ENCODE peak calls at places on chromosomes 3 and 15, in eight cellular contexts. T is HL-60; Y is lung; M is naive thymus-derived CD4-positive, alpha-beta T cell; R is left ventricle myocardium inferior; F is PC-3; O is H1; B is cardiac muscle cell. S is an unnamed sample.

GRCh38 chr3:77411990-77412389 is 372.1 kb downstream of the ROBO2 start:
- DNase-seq in R (no peak), T (no peak), M (no peak), B (no peak), Y (no peak), O (no peak), F (peak), S (peak)

GRCh38 chr15:67070892-67071664 is 5.7 kb downstream of the SMAD3 start:
- DNase-seq in T (no peak), M (no peak), Y (no peak), R (no peak), F (no peak), B (no peak), O (no peak), S (no peak)

GRCh38 chr3:94423566-94423965 is 360.7 kb downstream of the NSUN3 start:
- DNase-seq in F (no peak), B (no peak), Y (no peak), T (no peak), M (no peak), R (no peak), O (no peak), S (no peak)

GRCh38 chr15:48470096-48470495 is 138.9 kb downstream of the DUT start:
- DNase-seq in Y (no peak), R (no peak), T (no peak), M (no peak), F (no peak), B (no peak), O (no peak), S (no peak)

GRCh38 chr15:48340111-48340510 is 8.9 kb downstream of the DUT start:
- DNase-seq in Y (no peak), M (no peak), T (no peak), F (no peak), O (no peak), R (no peak), B (no peak), S (no peak)

GRCh38 chr3:23835087-23835486 is 29.3 kb downstream of the UBE2E1 start:
- DNase-seq in Y (no peak), F (no peak), B (no peak), R (no peak), O (no peak), M (no peak), T (no peak), S (no peak)

GRCh38 chr3:177431525-177432255 is 234.4 kb upstream of the TBL1XR1 start:
- DNase-seq in Y (peak), M (no peak), F (no peak), R (no peak), O (no peak), B (peak), T (no peak), S (peak)

GRCh38 chr15:53580371-53580770 is 179.1 kb downstream of the WDR72 start:
- DNase-seq in T (no peak), R (no peak), Y (no peak), F (no peak), M (no peak), B (no peak), O (no peak), S (no peak)

GRCh38 chr15:82554351-82554750 is 14.1 kb upstream of the RPS17 start:
- DNase-seq in B (no peak), R (no peak), O (no peak), F (peak), Y (no peak), M (no peak), T (no peak), S (no peak)

GRCh38 chr3:186653079-186653710 is 12.6 kb upstream of the HRG start:
- DNase-seq in Y (no peak), R (no peak), B (no peak), F (no peak), O (no peak), T (no peak), M (no peak), S (peak)

GRCh38 chr3:151228291-151229125 is 25.5 kb upstream of the GPR171 start:
- DNase-seq in R (no peak), M (no peak), O (no peak), Y (no peak), B (no peak), F (peak), T (no peak), S (no peak)

GRCh38 chr15:93941687-93942086 is 289.7 kb upstream of the MCTP2 start:
- DNase-seq in O (no peak), Y (no peak), B (no peak), M (no peak), R (no peak), F (no peak), T (no peak), S (no peak)

GRCh38 chr3:54520060-54520459 is 397.7 kb downstream of the CACNA2D3 start:
- DNase-seq in F (no peak), T (no peak), O (no peak), Y (peak), R (no peak), B (no peak), M (no peak), S (no peak)

GRCh38 chr3:67048067-67048715 is 50.1 kb downstream of the KBTBD8 start:
- DNase-seq in B (no peak), T (no peak), F (no peak), O (no peak), Y (no peak), M (no peak), R (no peak), S (no peak)

GRCh38 chr3:133442518-133442917 is 42.7 kb downstream of the BFSP2 start:
- DNase-seq in Y (no peak), F (no peak), O (no peak), B (no peak), R (no peak), M (no peak), T (no peak), S (no peak)

GRCh38 chr3:72231439-72232196 is 446.7 kb upstream of the PROK2 start:
- DNase-seq in B (no peak), R (no peak), F (no peak), M (no peak), T (no peak), O (no peak), Y (no peak), S (no peak)

GRCh38 chr15:30882861-30883433 is 20.8 kb upstream of the FAN1 start:
- DNase-seq in T (no peak), B (no peak), R (no peak), M (peak), O (no peak), Y (no peak), F (no peak), S (no peak)

GRCh38 chr15:29822685-29823459 is 604 bp upstream of the TJP1 start:
- DNase-seq in T (no peak), F (peak), B (peak), R (peak), O (no peak), M (no peak), Y (peak), S (peak)

GRCh38 chr3:196218155-196218712 is 1.9 kb downstream of the SLC51A start:
- DNase-seq in T (no peak), Y (no peak), M (no peak), O (no peak), B (no peak), F (peak), R (no peak), S (no peak)

DNA sequence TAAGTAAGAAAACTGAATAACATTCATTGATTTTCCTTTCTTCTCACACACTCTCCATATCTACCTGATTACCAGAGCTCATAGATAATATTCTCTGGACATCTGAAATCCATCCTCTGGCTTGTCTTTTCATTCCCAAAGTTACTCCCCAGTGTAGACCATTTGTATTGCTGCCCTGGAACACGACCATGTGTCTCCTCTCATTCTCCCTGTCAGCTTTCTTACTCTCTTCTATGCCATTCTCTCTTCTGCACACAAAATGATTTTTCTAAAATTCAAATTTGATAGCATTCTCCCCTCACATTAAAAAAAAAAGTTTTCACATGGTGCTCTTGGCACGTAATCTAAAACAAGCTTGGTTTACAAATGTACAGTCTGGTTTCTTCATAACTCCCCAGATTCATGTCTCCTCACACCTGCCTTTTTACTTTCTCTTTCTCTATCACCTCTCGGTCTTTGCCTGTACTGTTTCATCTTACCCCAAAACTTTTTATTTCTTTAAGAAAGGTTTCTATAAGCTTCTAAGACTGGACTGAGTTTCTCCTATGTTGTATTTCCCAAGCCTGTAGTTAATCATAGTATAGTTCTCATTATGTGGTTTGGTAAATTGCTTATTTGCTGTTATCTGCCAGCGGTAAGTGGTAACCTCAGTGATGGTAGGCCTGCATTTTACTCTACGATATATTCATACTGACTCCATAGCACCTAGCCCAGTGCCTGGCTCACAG is 31.2 kb downstream of the BCHE start:
- DNase-seq in M (no peak), T (no peak), O (no peak), R (no peak), B (no peak), F (peak), Y (no peak), S (no peak)
- H3K4me3 ChIP-seq in M (no peak), T (no peak), O (no peak), R (no peak), B (no peak), F (peak), Y (no peak), S (peak)

DNA sequence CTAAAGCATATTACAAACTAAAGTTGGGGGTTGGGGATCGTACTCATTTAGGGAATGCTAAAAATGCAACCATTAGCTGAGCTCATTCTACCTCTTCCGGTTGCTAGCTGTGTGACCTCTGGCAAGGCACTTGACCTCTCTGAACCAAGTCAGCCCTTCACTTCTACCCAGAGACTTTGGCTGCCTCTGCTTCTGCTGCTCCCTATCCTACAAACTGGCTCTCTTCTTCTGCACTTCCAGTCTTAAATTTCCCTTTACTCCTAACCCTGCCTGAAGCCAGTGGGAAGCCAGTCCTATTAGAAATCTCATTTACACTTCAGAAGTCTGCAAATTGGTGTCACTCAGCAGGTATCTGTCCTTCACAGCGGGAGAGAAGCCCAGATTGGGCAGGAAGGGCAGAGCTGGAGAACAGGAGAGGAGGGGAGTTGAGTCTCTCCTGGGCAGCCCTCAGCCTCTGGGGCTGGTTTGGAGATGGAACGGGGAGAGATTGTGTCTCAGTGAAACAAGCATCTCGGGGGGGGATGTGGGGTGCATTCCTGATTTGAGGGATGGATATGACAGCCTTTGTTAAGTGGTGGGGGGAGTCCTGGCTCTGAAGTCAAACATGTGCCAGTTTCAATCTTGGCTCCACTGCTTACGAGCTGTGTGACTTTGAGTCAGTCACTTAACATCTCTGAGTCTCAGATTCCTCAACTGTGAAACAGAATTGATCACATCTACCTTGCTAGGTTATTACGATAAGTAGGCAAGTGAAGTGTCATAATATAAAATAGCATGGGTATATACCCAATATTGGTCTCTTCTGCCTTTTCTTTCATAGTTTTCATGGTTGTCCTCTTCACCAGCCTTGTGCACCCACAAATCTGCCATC is 7.8 kb upstream of the AEN start:
- DNase-seq in T (no peak), M (no peak), B (peak), O (peak), F (no peak), Y (no peak), R (no peak), S (no peak)
- H3K4me3 ChIP-seq in T (no peak), M (no peak), B (no peak), O (peak), F (no peak), Y (no peak), R (no peak), S (no peak)

GRCh38 chr3:27715863-27716262 is 6.3 kb downstream of the EOMES start:
- DNase-seq in Y (no peak), R (no peak), F (peak), M (no peak), T (no peak), B (no peak), O (no peak), S (no peak)

GRCh38 chr3:27713435-27713880 is 8.7 kb downstream of the EOMES start:
- DNase-seq in M (no peak), Y (no peak), T (no peak), R (no peak), F (peak), O (no peak), B (peak), S (no peak)

GRCh38 chr3:27715454-27715806 is 6.7 kb downstream of the EOMES start:
- DNase-seq in O (no peak), M (no peak), Y (no peak), T (no peak), F (no peak), B (no peak), R (no peak), S (no peak)

GRCh38 chr3:27714101-27714526 is 8.0 kb downstream of the EOMES start:
- DNase-seq in R (no peak), O (no peak), F (no peak), M (no peak), T (no peak), B (peak), Y (no peak), S (no peak)

DNA sequence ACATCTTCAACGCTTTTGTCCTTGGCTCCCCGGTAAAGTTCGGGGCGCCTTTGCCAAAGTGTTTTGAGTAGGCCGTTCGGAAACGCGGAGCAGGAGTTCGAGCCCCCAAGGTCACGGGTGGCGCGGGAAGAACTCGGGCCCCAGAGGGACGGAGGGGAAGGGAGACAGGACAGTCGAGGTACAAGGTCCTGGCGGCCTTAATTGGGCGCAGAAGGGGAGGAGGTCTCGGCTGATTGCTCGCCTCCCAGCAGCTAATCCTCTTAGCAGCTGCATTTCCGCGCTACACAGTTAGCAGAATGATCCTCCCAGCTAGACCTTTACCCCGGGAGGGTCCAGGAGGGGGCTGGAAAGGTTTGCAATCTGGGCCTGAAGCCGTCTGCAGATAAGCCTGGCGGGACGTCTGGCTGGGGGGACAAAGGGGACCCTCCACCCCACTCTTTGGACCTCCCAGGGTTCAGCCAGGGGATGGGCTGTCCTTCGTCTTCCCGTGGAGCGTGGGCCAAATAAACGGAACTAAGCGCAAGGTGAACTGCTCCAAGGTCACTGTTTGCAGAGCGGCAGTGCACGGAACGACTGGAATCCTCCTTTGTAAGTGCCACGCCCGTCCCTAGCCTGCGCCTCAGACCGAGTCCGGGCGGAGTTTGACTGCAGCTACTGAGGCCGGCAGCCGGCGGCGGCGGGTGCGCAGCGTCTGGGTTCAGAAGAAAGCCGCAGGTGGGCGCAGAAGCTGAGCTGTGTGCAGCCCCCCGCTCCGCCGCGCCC is 7.2 kb downstream of the EOMES start:
- DNase-seq in B (peak), R (no peak), T (no peak), M (no peak), Y (no peak), F (peak), O (no peak), S (no peak)
- H3K4me3 ChIP-seq in B (peak), R (peak), T (no peak), M (peak), Y (no peak), F (peak), O (peak), S (no peak)

GRCh38 chr15:81296673-81297072 is 27.3 kb downstream of the STARD5 start:
- DNase-seq in O (no peak), T (peak), B (no peak), M (peak), F (no peak), Y (no peak), R (peak), S (no peak)
- H3K4me3 ChIP-seq in O (no peak), T (peak), B (no peak), M (peak), F (no peak), Y (no peak), R (peak), S (no peak)

DNA sequence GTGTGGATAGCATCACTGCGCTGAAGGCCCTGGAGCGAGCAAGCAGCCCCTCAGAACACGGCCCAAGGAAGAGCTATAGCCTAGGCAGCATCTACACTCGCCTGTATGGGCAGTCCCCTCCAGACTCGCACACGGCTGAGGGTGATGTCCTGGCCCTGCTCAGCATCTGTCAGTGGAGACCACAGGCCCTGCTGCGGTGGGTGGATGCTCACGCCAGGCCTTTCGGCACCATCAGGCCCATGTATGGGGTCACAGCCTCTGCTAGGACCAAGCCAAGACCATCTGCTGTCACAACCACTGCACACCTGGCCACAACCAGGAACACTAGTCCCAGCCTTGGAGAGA is 20.5 kb downstream of the ATRIP start:
- DNase-seq in M (no peak), T (no peak), F (no peak), B (no peak), Y (no peak), O (no peak), R (no peak), S (no peak)
- H3K4me3 ChIP-seq in M (peak), T (peak), F (peak), B (no peak), Y (peak), O (no peak), R (peak), S (peak)

GRCh38 chr3:166186003-166186402 is 348.8 kb upstream of the BCHE start:
- DNase-seq in F (no peak), B (no peak), O (no peak), R (no peak), M (no peak), Y (no peak), T (no peak), S (no peak)
- H3K4me3 ChIP-seq in F (no peak), B (no peak), O (no peak), R (no peak), M (no peak), Y (no peak), T (no peak), S (no peak)

DNA sequence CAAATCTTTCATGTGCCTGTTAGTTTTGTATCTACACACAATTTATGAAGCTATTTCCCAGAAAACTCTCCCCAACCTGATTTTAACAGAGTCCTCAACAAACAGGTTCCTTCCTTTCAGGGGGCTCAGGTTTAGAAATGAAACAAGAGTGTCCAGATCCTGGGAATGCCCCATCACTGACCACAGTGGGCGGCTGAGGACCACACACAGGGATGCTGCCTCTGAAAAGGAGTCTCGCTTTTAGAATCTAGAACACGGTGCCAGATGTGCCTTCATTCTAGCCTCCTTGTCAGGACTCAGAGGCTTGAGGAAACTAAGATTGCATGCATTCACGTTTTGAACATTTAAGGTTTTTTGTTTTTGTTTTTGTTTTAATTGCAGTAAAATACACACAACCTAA is 115.0 kb downstream of the FOXB1 start:
- DNase-seq in B (no peak), T (no peak), F (no peak), Y (no peak), R (no peak), O (no peak), M (no peak), S (no peak)
- H3K4me3 ChIP-seq in B (no peak), T (no peak), F (no peak), Y (no peak), R (no peak), O (peak), M (no peak), S (no peak)

GRCh38 chr3:158103131-158103955 is 2.9 kb downstream of the SHOX2 start:
- DNase-seq in B (no peak), M (no peak), R (no peak), F (no peak), Y (no peak), T (no peak), O (no peak), S (peak)
- H3K4me3 ChIP-seq in B (peak), M (peak), R (peak), F (no peak), Y (no peak), T (no peak), O (peak), S (peak)

GRCh38 chr15:74347757-74348250 is 19.6 kb downstream of the CYP11A1 start:
- DNase-seq in O (no peak), T (no peak), B (no peak), F (no peak), Y (no peak), R (no peak), M (no peak), S (no peak)

GRCh38 chr15:74352393-74352910 is 15.0 kb downstream of the CYP11A1 start:
- DNase-seq in O (no peak), B (no peak), Y (no peak), R (no peak), T (no peak), F (no peak), M (no peak), S (no peak)

GRCh38 chr15:74351639-74352038 is 15.8 kb downstream of the CYP11A1 start:
- DNase-seq in M (no peak), O (no peak), F (no peak), Y (no peak), T (no peak), R (no peak), B (no peak), S (no peak)

GRCh38 chr15:74349241-74349766 is 18.1 kb downstream of the CYP11A1 start:
- DNase-seq in O (no peak), R (no peak), B (no peak), T (no peak), M (no peak), F (no peak), Y (no peak), S (no peak)

GRCh38 chr15:74350295-74351275 is 16.9 kb downstream of the CYP11A1 start:
- DNase-seq in T (no peak), F (no peak), R (no peak), Y (no peak), O (no peak), M (no peak), B (no peak), S (no peak)
- H3K4me3 ChIP-seq in T (no peak), F (no peak), R (no peak), Y (no peak), O (no peak), M (no peak), B (no peak), S (no peak)